ENCODE peak calls at places on chromosome 4, in six cellular contexts. One of them, this sample, is unnamed.
A peak's percentile ranks its signal among the peaks of the same experiment; 100 is the strongest.

GRCh38 chr4:8846864-8847263 is 24.8 kb downstream of the HMX1 start:
- DNase-seq in C1 segment of cervical spinal cord: no peak
- DNase-seq in amygdala: no peak
- DNase-seq in glutamatergic neuron: no peak
- DNase-seq in hepatic stellate cell: no peak
- DNase-seq in GM12865: no peak
- DNase-seq in this sample: no peak

GRCh38 chr4:22129454-22130075 is 181.0 kb upstream of the KCNIP4 start:
- DNase-seq in hepatic stellate cell: peak; percentile 6
- DNase-seq in GM12865: peak; percentile 33
- DNase-seq in glutamatergic neuron: peak; percentile 58
- DNase-seq in C1 segment of cervical spinal cord: no peak
- DNase-seq in amygdala: no peak
- DNase-seq in this sample: peak; percentile 20

GRCh38 chr4:74018771-74019170 is 19.7 kb downstream of the CXCL3 start:
- DNase-seq in glutamatergic neuron: no peak
- DNase-seq in amygdala: no peak
- DNase-seq in C1 segment of cervical spinal cord: no peak
- DNase-seq in GM12865: no peak
- DNase-seq in hepatic stellate cell: no peak
- DNase-seq in this sample: peak; percentile 29

GRCh38 chr4:127732623-127733199 is 2.5 kb downstream of the SLC25A31 start:
- DNase-seq in GM12865: peak; percentile 38
- DNase-seq in glutamatergic neuron: no peak
- DNase-seq in C1 segment of cervical spinal cord: no peak
- DNase-seq in amygdala: no peak
- DNase-seq in hepatic stellate cell: peak; percentile 46
- DNase-seq in this sample: peak; percentile 49

GRCh38 chr4:3880595-3881120 is 114.5 kb downstream of the ADRA2C start:
- DNase-seq in hepatic stellate cell: peak; percentile 69
- DNase-seq in glutamatergic neuron: peak; percentile 93
- DNase-seq in C1 segment of cervical spinal cord: peak; percentile 7
- DNase-seq in amygdala: peak; percentile 35
- DNase-seq in GM12865: peak; percentile 67
- DNase-seq in this sample: peak; percentile 49

GRCh38 chr4:48141048-48141447 is 7.0 kb upstream of the TXK start:
- DNase-seq in hepatic stellate cell: no peak
- DNase-seq in C1 segment of cervical spinal cord: no peak
- DNase-seq in GM12865: peak; percentile 47
- DNase-seq in glutamatergic neuron: no peak
- DNase-seq in amygdala: no peak
- DNase-seq in this sample: peak; percentile 71

GRCh38 chr4:127975121-127975770 is 10.0 kb downstream of the ABHD18 start:
- DNase-seq in C1 segment of cervical spinal cord: no peak
- DNase-seq in glutamatergic neuron: no peak
- DNase-seq in GM12865: no peak
- DNase-seq in hepatic stellate cell: no peak
- DNase-seq in amygdala: no peak
- DNase-seq in this sample: no peak

GRCh38 chr4:95534032-95534431 is 14.7 kb downstream of the UNC5C start:
- DNase-seq in GM12865: no peak
- DNase-seq in C1 segment of cervical spinal cord: no peak
- DNase-seq in glutamatergic neuron: no peak
- DNase-seq in amygdala: no peak
- DNase-seq in hepatic stellate cell: no peak
- DNase-seq in this sample: no peak

GRCh38 chr4:54971474-54971950 is 153.9 kb downstream of the KDR start:
- DNase-seq in glutamatergic neuron: no peak
- DNase-seq in GM12865: peak; percentile 42
- DNase-seq in C1 segment of cervical spinal cord: no peak
- DNase-seq in amygdala: no peak
- DNase-seq in hepatic stellate cell: peak; percentile 32
- DNase-seq in this sample: peak; percentile 69

GRCh38 chr4:28686618-28687017 is 1826.0 kb downstream of the STIM2 start:
- DNase-seq in hepatic stellate cell: peak; percentile 14
- DNase-seq in C1 segment of cervical spinal cord: peak; percentile 13
- DNase-seq in GM12865: peak; percentile 9
- DNase-seq in amygdala: no peak
- DNase-seq in glutamatergic neuron: peak; percentile 72
- DNase-seq in this sample: no peak

GRCh38 chr4:41678086-41678485 is 70.4 kb downstream of the PHOX2B start:
- DNase-seq in GM12865: no peak
- DNase-seq in C1 segment of cervical spinal cord: no peak
- DNase-seq in amygdala: no peak
- DNase-seq in hepatic stellate cell: no peak
- DNase-seq in glutamatergic neuron: no peak
- DNase-seq in this sample: no peak

GRCh38 chr4:153234923-153235322 is 30.7 kb downstream of the TRIM2 start:
- DNase-seq in glutamatergic neuron: no peak
- DNase-seq in GM12865: no peak
- DNase-seq in C1 segment of cervical spinal cord: no peak
- DNase-seq in amygdala: no peak
- DNase-seq in hepatic stellate cell: no peak
- DNase-seq in this sample: peak; percentile 82

GRCh38 chr4:7647932-7648812 is 213.4 kb upstream of the PSAPL1 start:
- DNase-seq in glutamatergic neuron: no peak
- DNase-seq in amygdala: no peak
- DNase-seq in GM12865: no peak
- DNase-seq in C1 segment of cervical spinal cord: peak; percentile 53
- DNase-seq in hepatic stellate cell: peak; percentile 86
- DNase-seq in this sample: peak; percentile 73

GRCh38 chr4:57249083-57249482 is 138.9 kb upstream of the IGFBP7 start:
- DNase-seq in GM12865: no peak
- DNase-seq in amygdala: no peak
- DNase-seq in hepatic stellate cell: no peak
- DNase-seq in C1 segment of cervical spinal cord: no peak
- DNase-seq in glutamatergic neuron: no peak
- DNase-seq in this sample: no peak

GRCh38 chr4:177461606-177462005 is 19.4 kb upstream of the AGA start:
- DNase-seq in C1 segment of cervical spinal cord: no peak
- DNase-seq in amygdala: no peak
- DNase-seq in GM12865: no peak
- DNase-seq in hepatic stellate cell: no peak
- DNase-seq in glutamatergic neuron: no peak
- DNase-seq in this sample: no peak

GRCh38 chr4:77849278-77849965 is 13.2 kb upstream of the MRPL1 start:
- DNase-seq in hepatic stellate cell: no peak
- DNase-seq in glutamatergic neuron: no peak
- DNase-seq in amygdala: no peak
- DNase-seq in GM12865: no peak
- DNase-seq in C1 segment of cervical spinal cord: no peak
- DNase-seq in this sample: peak; percentile 28

GRCh38 chr4:56861365-56861764 is 39.9 kb upstream of the SPINK2 start:
- DNase-seq in GM12865: peak; percentile 40
- DNase-seq in glutamatergic neuron: no peak
- DNase-seq in hepatic stellate cell: no peak
- DNase-seq in C1 segment of cervical spinal cord: no peak
- DNase-seq in amygdala: no peak
- DNase-seq in this sample: peak; percentile 5

GRCh38 chr4:62324215-62324614 is 1124.1 kb downstream of the ADGRL3 start:
- DNase-seq in amygdala: no peak
- DNase-seq in glutamatergic neuron: no peak
- DNase-seq in C1 segment of cervical spinal cord: no peak
- DNase-seq in GM12865: no peak
- DNase-seq in hepatic stellate cell: no peak
- DNase-seq in this sample: no peak